ENCODE peak calls at places on chromosomes 4 and X, in eight cellular contexts. M is stimulated activated CD4-positive, alpha-beta T cell treated with anti-CD3 and anti-CD28 coated beads, Interleukin-15, amount 100 ng/mL, for 48 hours; O is HuH-7; N is cardiac muscle cell; R is Caki2; H is SJCRH30; F is GM04503; G is GM23338. X is an unnamed sample.

GRCh38 chrX:46567388-46567787 is 6.2 kb upstream of the CHST7 start:
- DNase-seq in F (no peak), R (no peak), N (no peak), M (no peak), G (no peak), O (no peak), H (no peak), X (no peak)

GRCh38 chr4:113760852-113761681 is 471 bp downstream of the CAMK2D start:
- DNase-seq in G (peak; percentile 78), F (peak; percentile 78), N (peak; percentile 94), M (peak; percentile 39), R (peak; percentile 83), O (peak; percentile 46), H (peak; percentile 80), X (peak; percentile 51)

GRCh38 chr4:156959298-156959702 is 12.3 kb downstream of the PDGFC start:
- DNase-seq in N (peak; percentile 50), O (no peak), G (no peak), R (no peak), M (no peak), H (no peak), F (peak; percentile 65), X (no peak)

GRCh38 chrX:39688576-39689373 is 409.0 kb downstream of the BCOR start:
- DNase-seq in M (no peak), R (peak; percentile 71), H (peak; percentile 57), O (no peak), N (peak; percentile 75), F (no peak), G (peak; percentile 79), X (peak; percentile 42)

GRCh38 chr4:1910643-1911042 is 39.5 kb downstream of the NSD2 start:
- DNase-seq in G (peak; percentile 88), F (peak; percentile 37), H (peak; percentile 44), N (peak; percentile 76), M (no peak), R (peak; percentile 63), O (peak; percentile 48), X (no peak)

GRCh38 chr4:59044316-59044715 is 1934.1 kb upstream of the IGFBP7 start:
- DNase-seq in G (no peak), H (no peak), N (no peak), O (no peak), R (no peak), M (no peak), F (no peak), X (no peak)

GRCh38 chrX:57771689-57772088 is 91.6 kb upstream of the NLRP2B start:
- DNase-seq in M (no peak), G (no peak), H (no peak), O (no peak), F (no peak), R (no peak), N (no peak), X (no peak)

GRCh38 chrX:7891928-7892327 is 35.3 kb downstream of the PNPLA4 start:
- DNase-seq in N (no peak), O (no peak), R (no peak), F (no peak), G (no peak), H (no peak), M (no peak), X (no peak)

GRCh38 chr4:88963817-88964216 is 93.2 kb downstream of the FAM13A start:
- DNase-seq in G (peak; percentile 15), O (no peak), M (no peak), R (no peak), H (no peak), N (peak; percentile 70), F (no peak), X (no peak)

GRCh38 chr4:152684007-152684406 is 4.2 kb upstream of the TMEM154 start:
- DNase-seq in M (no peak), O (no peak), N (no peak), R (no peak), F (no peak), G (no peak), H (no peak), X (no peak)